ENCODE peak calls at places on chromosomes 11 and 22, in five cellular contexts. One of them, this sample, is unnamed.

GRCh38 chr11:133928628-133929059 is 28.1 kb downstream of the IGSF9B start:
- DNase-seq in PC-3: peak; percentile 43
- DNase-seq in Caco-2: no peak
- DNase-seq in retinal pigment epithelial cell: no peak
- DNase-seq in activated T-cell treated with anti-CD3 and anti-CD28 coated beads for 1 hour: peak; percentile 41
- DNase-seq in this sample: no peak

GRCh38 chr11:113247231-113247630 is 67.2 kb upstream of the TTC12 start:
- DNase-seq in PC-3: no peak
- DNase-seq in Caco-2: no peak
- DNase-seq in retinal pigment epithelial cell: no peak
- DNase-seq in activated T-cell treated with anti-CD3 and anti-CD28 coated beads for 1 hour: no peak
- DNase-seq in this sample: no peak

GRCh38 chr22:30078320-30079311 is 1.6 kb upstream of the HORMAD2 start:
- DNase-seq in PC-3: no peak
- DNase-seq in Caco-2: no peak
- DNase-seq in retinal pigment epithelial cell: no peak
- DNase-seq in activated T-cell treated with anti-CD3 and anti-CD28 coated beads for 1 hour: no peak
- DNase-seq in this sample: no peak

GRCh38 chr11:66221726-66222236 is 46.7 kb upstream of the RAB1B start:
- DNase-seq in PC-3: peak; percentile 19
- DNase-seq in Caco-2: no peak
- DNase-seq in retinal pigment epithelial cell: no peak
- DNase-seq in activated T-cell treated with anti-CD3 and anti-CD28 coated beads for 1 hour: no peak
- DNase-seq in this sample: no peak

GRCh38 chr11:21771097-21771496 is 421.8 kb upstream of the ANO5 start:
- DNase-seq in PC-3: no peak
- DNase-seq in Caco-2: no peak
- DNase-seq in retinal pigment epithelial cell: no peak
- DNase-seq in activated T-cell treated with anti-CD3 and anti-CD28 coated beads for 1 hour: no peak
- DNase-seq in this sample: no peak

GRCh38 chr11:109343242-109343641 is 78.7 kb upstream of the C11orf87 start:
- DNase-seq in PC-3: no peak
- DNase-seq in Caco-2: no peak
- DNase-seq in retinal pigment epithelial cell: no peak
- DNase-seq in activated T-cell treated with anti-CD3 and anti-CD28 coated beads for 1 hour: no peak
- DNase-seq in this sample: no peak

GRCh38 chr11:100769165-100769564 is 82.1 kb downstream of the ARHGAP42 start:
- DNase-seq in PC-3: no peak
- DNase-seq in Caco-2: no peak
- DNase-seq in retinal pigment epithelial cell: no peak
- DNase-seq in activated T-cell treated with anti-CD3 and anti-CD28 coated beads for 1 hour: no peak
- DNase-seq in this sample: no peak

GRCh38 chr11:114073506-114074381 is 14.2 kb downstream of the ZBTB16 start:
- DNase-seq in PC-3: no peak
- DNase-seq in Caco-2: no peak
- DNase-seq in retinal pigment epithelial cell: no peak
- DNase-seq in activated T-cell treated with anti-CD3 and anti-CD28 coated beads for 1 hour: no peak
- DNase-seq in this sample: no peak

GRCh38 chr11:116707250-116707649 is 65.5 kb downstream of the BUD13 start:
- DNase-seq in PC-3: peak; percentile 27
- DNase-seq in Caco-2: peak; percentile 47
- DNase-seq in retinal pigment epithelial cell: no peak
- DNase-seq in activated T-cell treated with anti-CD3 and anti-CD28 coated beads for 1 hour: no peak
- DNase-seq in this sample: no peak

GRCh38 chr22:20052309-20053250 is 27.5 kb upstream of the DGCR8 start:
- DNase-seq in PC-3: no peak
- DNase-seq in Caco-2: no peak
- DNase-seq in retinal pigment epithelial cell: no peak
- DNase-seq in activated T-cell treated with anti-CD3 and anti-CD28 coated beads for 1 hour: no peak
- DNase-seq in this sample: no peak

GRCh38 chr22:25419247-25420113 is 145.0 kb upstream of the GRK3 start:
- DNase-seq in PC-3: no peak
- DNase-seq in Caco-2: no peak
- DNase-seq in retinal pigment epithelial cell: no peak
- DNase-seq in activated T-cell treated with anti-CD3 and anti-CD28 coated beads for 1 hour: no peak
- DNase-seq in this sample: no peak

GRCh38 chr22:31179345-31179744 is 19.4 kb downstream of the RNF185 start:
- DNase-seq in PC-3: peak; percentile 92
- DNase-seq in Caco-2: peak; percentile 33
- DNase-seq in retinal pigment epithelial cell: no peak
- DNase-seq in activated T-cell treated with anti-CD3 and anti-CD28 coated beads for 1 hour: no peak
- DNase-seq in this sample: no peak

GRCh38 chr11:119028346-119029068 is 2.2 kb downstream of the SLC37A4 start:
- DNase-seq in PC-3: no peak
- DNase-seq in Caco-2: no peak
- DNase-seq in retinal pigment epithelial cell: no peak
- DNase-seq in activated T-cell treated with anti-CD3 and anti-CD28 coated beads for 1 hour: no peak
- DNase-seq in this sample: no peak

This sample was measured in memory B cell.